ENCODE peak calls at places on chromosomes 11 and 22, in eight cellular contexts. Y is CD8-positive, alpha-beta memory T cell; F is H9; O is pancreas; T is neural progenitor cell; U is A549; S is psoas muscle; K is MM.1S. J is an unnamed sample.

GRCh38 chr11:74932797-74933196 is 16.1 kb downstream of the XRRA1 start:
- DNase-seq in T (no peak), O (no peak), K (no peak), F (no peak), S (no peak), Y (no peak), U (no peak), J (no peak)

GRCh38 chr11:68149417-68149816 is 28.2 kb upstream of the CHKA start:
- DNase-seq in S (no peak), F (no peak), Y (no peak), T (no peak), U (no peak), K (no peak), O (no peak), J (no peak)

GRCh38 chr11:34501962-34502361 is 11.6 kb downstream of the ELF5 start:
- DNase-seq in S (no peak), K (no peak), O (no peak), T (no peak), Y (no peak), F (no peak), U (no peak), J (no peak)

GRCh38 chr11:100831929-100832480 is 144.9 kb downstream of the ARHGAP42 start:
- DNase-seq in K (no peak), S (peak; percentile 40), Y (no peak), O (no peak), T (no peak), U (no peak), F (no peak), J (peak; percentile 44)

GRCh38 chr11:110000045-110000502 is 93.1 kb upstream of the ZC3H12C start:
- DNase-seq in S (no peak), K (no peak), Y (no peak), F (no peak), O (no peak), U (peak; percentile 38), T (no peak), J (no peak)

GRCh38 chr11:127470485-127470884 is 469.9 kb upstream of the KIRREL3 start:
- DNase-seq in Y (no peak), O (no peak), K (peak; percentile 18), U (no peak), F (no peak), T (peak; percentile 33), S (no peak), J (peak; percentile 55)

GRCh38 chr22:34296456-34296855 is 376.2 kb upstream of the LARGE1 start:
- DNase-seq in T (no peak), S (no peak), O (no peak), U (no peak), K (no peak), Y (no peak), F (no peak), J (no peak)

GRCh38 chr11:47508595-47509555 is 44.1 kb downstream of the CELF1 start:
- DNase-seq in T (no peak), F (no peak), O (no peak), S (no peak), U (no peak), Y (no peak), K (no peak), J (no peak)

GRCh38 chr22:32926600-32926999 is 125.1 kb downstream of the TIMP3 start:
- DNase-seq in O (no peak), S (no peak), U (peak; percentile 3), F (peak; percentile 48), K (peak; percentile 45), Y (no peak), T (peak; percentile 50), J (peak; percentile 70)

GRCh38 chr11:122138759-122139594 is 23.0 kb upstream of the BLID start:
- DNase-seq in Y (no peak), T (no peak), O (no peak), F (no peak), S (no peak), U (no peak), K (no peak), J (peak; percentile 37)

GRCh38 chr11:1568451-1568911 is 3.6 kb downstream of the DUSP8 start:
- DNase-seq in Y (peak; percentile 77), S (no peak), F (peak; percentile 84), U (no peak), O (peak; percentile 74), K (no peak), T (peak; percentile 88), J (peak; percentile 96)

GRCh38 chr11:109264128-109264527 is 157.9 kb upstream of the C11orf87 start:
- DNase-seq in O (peak; percentile 22), Y (no peak), T (no peak), K (no peak), F (no peak), S (no peak), U (no peak), J (no peak)

GRCh38 chr22:20672082-20672424 is 101.9 kb upstream of the SERPIND1 start:
- DNase-seq in K (no peak), T (no peak), U (no peak), S (no peak), F (no peak), Y (no peak), O (no peak), J (no peak)

GRCh38 chr22:21980547-21980946 is 2.0 kb downstream of the TOP3B start:
- DNase-seq in T (no peak), O (no peak), Y (no peak), F (no peak), S (no peak), U (no peak), K (no peak), J (no peak)

GRCh38 chr11:16860632-16861031 is 122.2 kb downstream of the C11orf58 start:
- DNase-seq in K (no peak), S (no peak), Y (no peak), U (no peak), F (no peak), O (no peak), T (no peak), J (no peak)

GRCh38 chr22:22343603-22344276 is 99.2 kb downstream of the VPREB1 start:
- DNase-seq in Y (no peak), O (no peak), S (no peak), U (no peak), T (no peak), K (no peak), F (no peak), J (no peak)

GRCh38 chr22:37303821-37304274 is 21.5 kb downstream of the CYTH4 start:
- DNase-seq in U (peak; percentile 82), Y (no peak), K (no peak), T (no peak), F (no peak), O (no peak), S (peak; percentile 39), J (no peak)

GRCh38 chr11:35404397-35404775 is 15.0 kb downstream of the SLC1A2 start:
- DNase-seq in S (no peak), K (peak; percentile 30), T (peak; percentile 66), Y (no peak), F (peak; percentile 79), U (peak; percentile 48), O (peak; percentile 81), J (peak; percentile 89)

GRCh38 chr22:45007247-45007945 is 2.4 kb downstream of the PHF21B start:
- DNase-seq in O (no peak), U (peak; percentile 18), S (peak; percentile 29), T (peak; percentile 96), K (no peak), Y (no peak), F (peak; percentile 91), J (peak; percentile 95)

DNA sequence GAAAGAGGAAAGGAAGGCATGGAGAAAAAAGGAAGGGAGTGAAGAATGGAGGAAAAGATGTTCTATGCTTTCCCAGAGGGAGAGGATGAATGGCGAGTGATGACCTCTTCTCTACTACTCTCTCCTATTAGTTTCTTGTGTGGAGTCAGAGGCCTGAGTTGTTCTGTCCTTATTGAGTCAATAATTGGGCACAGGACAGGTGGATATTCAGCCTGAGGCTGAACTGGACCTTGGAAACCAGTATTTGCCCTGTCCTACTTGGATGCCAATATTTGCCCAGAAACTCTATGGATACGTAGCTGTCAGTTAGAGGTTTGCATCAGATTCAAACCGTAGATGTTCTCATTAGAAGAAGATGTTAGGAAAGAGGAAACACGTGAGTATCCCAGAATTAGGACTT is 17.6 kb upstream of the SWAP70 start:
- DNase-seq in F (no peak), O (no peak), Y (no peak), K (no peak), S (no peak), T (no peak), U (no peak), J (no peak)
- H3K9me3 ChIP-seq in F (no peaks in the 10 kb centered on the region), O (no peaks in the 10 kb centered on the region), Y (no peaks in the 10 kb centered on the region), K (no peaks in the 10 kb centered on the region), S (no peaks in the 10 kb centered on the region), T (no peaks in the 10 kb centered on the region), U (no peaks in the 10 kb centered on the region), J (no peaks in the 10 kb centered on the region)

DNA sequence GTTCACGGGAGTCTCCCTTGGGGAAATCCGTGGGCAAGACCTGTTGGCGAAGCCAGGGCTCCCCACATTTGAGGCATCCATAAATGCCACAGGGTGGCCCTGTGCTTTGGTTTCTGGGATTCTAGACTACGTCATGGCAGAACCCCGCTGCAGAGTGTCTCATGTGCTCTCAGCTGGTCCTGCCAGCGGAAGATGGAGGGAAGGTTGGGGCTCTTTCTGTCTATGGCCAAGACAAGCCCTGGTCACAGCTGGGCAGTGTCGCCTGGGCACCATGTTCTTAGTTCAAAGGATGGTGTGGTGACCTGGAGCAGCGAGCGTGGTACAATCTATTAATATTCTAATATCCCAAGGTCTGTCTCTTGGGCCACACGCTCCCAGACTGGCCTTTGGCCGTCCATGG is 511.7 kb downstream of the TBC1D22A start:
- DNase-seq in K (no peak), Y (no peak), F (no peak), T (no peak), U (no peak), S (no peak), O (no peak), J (no peak)
- H3K9me3 ChIP-seq in K (no peaks in the 10 kb centered on the region), Y (no peaks in the 10 kb centered on the region), F (peaks cover 95% of the 10 kb centered on the region), T (peaks cover 7% of the 10 kb centered on the region), U (no peaks in the 10 kb centered on the region), S (no peaks in the 10 kb centered on the region), O (no peaks in the 10 kb centered on the region), J (peaks cover 69% of the 10 kb centered on the region)

GRCh38 chr22:47818496-47818895 is 1056.0 kb downstream of the TBC1D22A start:
- DNase-seq in S (no peak), T (no peak), O (no peak), U (no peak), F (no peak), K (no peak), Y (no peak), J (no peak)
- H3K9me3 ChIP-seq in S (peaks cover 12% of the 10 kb centered on the region), T (no peaks in the 10 kb centered on the region), O (no peaks in the 10 kb centered on the region), U (no peaks in the 10 kb centered on the region), F (no peaks in the 10 kb centered on the region), K (no peaks in the 10 kb centered on the region), Y (no peaks in the 10 kb centered on the region), J (peaks cover 22% of the 10 kb centered on the region)

GRCh38 chr11:132549571-132549970 is 982.7 kb downstream of the OPCML start:
- DNase-seq in T (no peak), F (no peak), U (no peak), O (no peak), K (no peak), Y (no peak), S (no peak), J (no peak)

GRCh38 chr11:132556316-132556715 is 976.0 kb downstream of the OPCML start:
- DNase-seq in O (no peak), K (no peak), F (no peak), Y (no peak), S (no peak), T (no peak), U (no peak), J (no peak)

GRCh38 chr11:132549001-132549400 is 983.3 kb downstream of the OPCML start:
- DNase-seq in Y (no peak), T (no peak), O (no peak), F (no peak), S (no peak), K (no peak), U (no peak), J (no peak)

GRCh38 chr11:132555617-132556016 is 976.7 kb downstream of the OPCML start:
- DNase-seq in U (no peak), O (no peak), S (no peak), Y (no peak), T (no peak), K (no peak), F (no peak), J (no peak)

GRCh38 chr11:132551011-132551410 is 981.3 kb downstream of the OPCML start:
- DNase-seq in Y (no peak), S (no peak), O (no peak), F (no peak), U (no peak), T (no peak), K (no peak), J (no peak)
- H3K9me3 ChIP-seq in Y (no peaks in the 10 kb centered on the region), S (no peaks in the 10 kb centered on the region), O (no peaks in the 10 kb centered on the region), F (no peaks in the 10 kb centered on the region), U (no peaks in the 10 kb centered on the region), T (no peaks in the 10 kb centered on the region), K (no peaks in the 10 kb centered on the region), J (no peaks in the 10 kb centered on the region)